ENCODE peak calls at places on chromosomes 3 and 15, in four cellular contexts. L is HepG2, Y is GM12878, E is K562. M is an unnamed sample.

GRCh38 chr3:37171144-37171543 is 3.2 kb downstream of the LRRFIP2 start:
- DNase-seq in L (no peak), Y (no peak), E (no peak), M (no peak)

GRCh38 chr3:49276475-49277356 is at the start of gene C3orf62:
- DNase-seq in E (no peak), Y (peak), L (no peak), M (no peak)

GRCh38 chr15:35117508-35118280 is 32.6 kb upstream of the NANOGP8 start:
- DNase-seq in Y (no peak), L (no peak), E (no peak), M (no peak)

GRCh38 chr3:190227064-190227463 is 95.2 kb downstream of the CLDN1 start:
- DNase-seq in Y (no peak), E (no peak), L (no peak), M (no peak)

GRCh38 chr3:21417991-21418390 is 333.0 kb downstream of the ZNF385D start:
- DNase-seq in E (no peak), Y (no peak), L (no peak), M (no peak)

GRCh38 chr3:170868577-170869239 is 1.3 kb downstream of the RPL22L1 start:
- DNase-seq in E (no peak), L (no peak), Y (no peak), M (no peak)

GRCh38 chr15:77507151-77507847 is 86.6 kb downstream of the HMG20A start:
- DNase-seq in E (no peak), L (no peak), Y (no peak), M (no peak)

GRCh38 chr15:85381850-85382751 is 1.7 kb downstream of the AKAP13 start:
- DNase-seq in L (no peak), Y (peak), E (no peak), M (no peak)

GRCh38 chr3:159926573-159926972 is 62.1 kb upstream of the IL12A start:
- DNase-seq in L (no peak), E (no peak), Y (no peak), M (no peak)

GRCh38 chr15:47409601-47410000 is 307.7 kb upstream of the SEMA6D start:
- DNase-seq in Y (no peak), L (no peak), E (no peak), M (no peak)

GRCh38 chr3:31051226-31051625 is 156.8 kb upstream of the GADL1 start:
- DNase-seq in E (no peak), Y (no peak), L (no peak), M (no peak)

GRCh38 chr3:106824856-106825255 is 552.4 kb upstream of the CCDC54 start:
- DNase-seq in Y (no peak), L (peak), E (no peak), M (peak)

GRCh38 chr3:46668591-46668990 is 24.9 kb downstream of the ALS2CL start:
- DNase-seq in Y (no peak), L (no peak), E (no peak), M (no peak)

GRCh38 chr15:98599911-98600685 is 48.2 kb upstream of the IGF1R start:
- DNase-seq in L (no peak), E (no peak), Y (peak), M (no peak)

GRCh38 chr3:9732080-9732752 is 681 bp downstream of the BRPF1 start:
- DNase-seq in L (no peak), E (peak), Y (no peak), M (no peak)

GRCh38 chr3:156443079-156443478 is 111.8 kb downstream of the SSR3 start:
- DNase-seq in Y (no peak), L (no peak), E (no peak), M (no peak)

GRCh38 chr3:128425142-128425845 is 41.4 kb downstream of the DNAJB8 start:
- DNase-seq in L (no peak), E (no peak), Y (no peak), M (no peak)

GRCh38 chr3:8499181-8499611 is 2.4 kb upstream of the LMCD1 start:
- DNase-seq in Y (no peak), E (no peak), L (peak), M (no peak)

GRCh38 chr3:107216711-107217110 is 160.5 kb upstream of the CCDC54 start:
- DNase-seq in L (no peak), Y (no peak), E (no peak), M (no peak)

GRCh38 chr3:138188013-138188352 is 882 bp downstream of the ARMC8 start:
- DNase-seq in L (no peak), E (peak), Y (no peak), M (no peak)
- TF ChIP-seq ZNF274 in L (no peak), E (no peak), Y (no peak), M (no peak)

GRCh38 chr3:39101022-39101689 is 6.3 kb downstream of the GORASP1 start:
- DNase-seq in L (peak), E (peak), Y (no peak), M (no peak)
- TF ChIP-seq ZBTB33 in L (no peak), E (no peak), Y (no peak), M (no peak)

GRCh38 chr3:76582632-76583378 is 457.1 kb upstream of the ROBO2 start:
- DNase-seq in Y (no peak), E (no peak), L (no peak), M (no peak)
- TF ChIP-seq SIN3A in Y (no peak), E (no peak), L (no peak), M (no peak)

DNA sequence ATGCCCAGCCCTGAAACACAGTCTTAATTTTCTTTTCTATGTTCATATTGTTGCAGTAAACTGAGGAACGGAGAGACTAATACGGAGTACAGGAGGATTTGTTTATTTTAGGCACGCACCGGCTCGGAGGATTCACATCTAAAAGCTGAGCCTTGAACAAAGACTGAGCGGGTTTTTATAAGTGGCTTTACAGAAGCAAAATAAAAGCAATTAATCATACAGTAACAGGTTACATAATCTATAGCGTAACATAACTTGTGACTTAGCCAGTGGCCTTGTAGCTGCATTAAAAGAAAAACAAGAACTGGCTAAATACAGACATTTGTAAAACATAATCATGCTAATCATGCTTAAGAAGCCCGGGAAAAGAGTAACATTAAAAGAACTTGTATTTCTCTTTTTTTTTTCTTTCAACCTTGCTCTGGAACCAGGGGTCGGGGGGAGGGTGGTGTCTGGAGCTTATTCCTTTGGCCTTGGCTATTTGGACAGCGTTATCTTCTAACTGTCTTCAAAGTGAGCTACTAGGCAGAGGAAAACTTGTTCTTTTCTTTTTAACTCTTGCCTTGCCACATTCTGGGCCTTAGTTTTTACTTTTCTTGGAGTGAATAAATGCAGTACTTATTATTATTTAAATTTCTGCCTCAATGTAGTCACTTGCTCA is 17.5 kb downstream of the NUSAP1 start:
- DNase-seq in Y (no peak), L (no peak), E (no peak), M (no peak)
- TF ChIP-seq ZNF274 in Y (no peak), L (no peak), E (no peak), M (no peak)

M was measured in HCT116.